ENCODE peak calls at places on chromosome 19, in seven cellular contexts. B is tibial nerve, U is cardiac muscle cell, J is body of pancreas, C is A549, I is psoas muscle, Q is left lung. A is an unnamed sample.

GRCh38 chr19:4707956-4708650 is 15.5 kb downstream of the DPP9 start:
- DNase-seq in C (no peak), I (peak), J (peak), U (no peak), Q (no peak), B (no peak), A (no peak)

GRCh38 chr19:54248016-54248601 is 5.5 kb upstream of the LILRA6 start:
- DNase-seq in U (no peak), B (no peak), J (no peak), C (no peak), I (no peak), Q (peak), A (no peak)

GRCh38 chr19:843180-843835 is 2.5 kb downstream of the PRTN3 start:
- DNase-seq in I (peak), Q (no peak), U (peak), J (no peak), B (no peak), C (peak), A (no peak)

GRCh38 chr19:56147307-56147706 is 6.2 kb downstream of the ZNF444 start:
- DNase-seq in Q (no peak), I (no peak), J (no peak), U (no peak), B (no peak), C (no peak), A (no peak)

GRCh38 chr19:277581-278165 is 13.5 kb downstream of the PLPP2 start:
- DNase-seq in B (no peak), I (no peak), U (peak), J (no peak), Q (no peak), C (no peak), A (no peak)

GRCh38 chr19:54325194-54325621 is 12.2 kb upstream of the LILRA5 start:
- DNase-seq in I (no peak), U (peak), C (peak), B (no peak), J (peak), Q (no peak), A (no peak)

GRCh38 chr19:51803965-51804364 is 9.0 kb downstream of the FPR3 start:
- DNase-seq in U (no peak), B (no peak), C (no peak), Q (no peak), I (no peak), J (no peak), A (no peak)

GRCh38 chr19:5038631-5039271 is 69.8 kb downstream of the KDM4B start:
- DNase-seq in U (no peak), J (no peak), B (no peak), I (no peak), C (peak), Q (no peak), A (no peak)

GRCh38 chr19:49836176-49837008 is 14.6 kb upstream of the PTOV1 start:
- DNase-seq in J (no peak), I (no peak), C (no peak), Q (no peak), U (no peak), B (no peak), A (no peak)

GRCh38 chr19:12801466-12802266 is at the start of the genes PRDX2 and THSD8:
- DNase-seq in U (peak), B (no peak), C (no peak), J (peak), I (peak), Q (peak), A (peak)

GRCh38 chr19:56350416-56351045 is 35.9 kb upstream of the ZSCAN5A start:
- DNase-seq in I (no peak), C (peak), Q (no peak), U (peak), J (peak), B (no peak), A (no peak)

GRCh38 chr19:12749938-12750521 is 1.6 kb upstream of the BEST2 start:
- DNase-seq in U (no peak), B (no peak), C (no peak), J (no peak), I (no peak), Q (no peak), A (no peak)

GRCh38 chr19:53328967-53329366 is 4.6 kb upstream of the ZNF845 start:
- DNase-seq in C (no peak), B (no peak), U (no peak), I (peak), J (peak), Q (no peak), A (peak)

GRCh38 chr19:294819-295686 is 3.9 kb upstream of the PLPP2 start:
- DNase-seq in B (no peak), Q (no peak), U (peak), J (peak), I (no peak), C (peak), A (no peak)

GRCh38 chr19:33407716-33408115 is 34.2 kb downstream of the CEBPG start:
- DNase-seq in C (no peak), J (no peak), U (no peak), B (no peak), Q (no peak), I (no peak), A (no peak)

GRCh38 chr19:41501854-41502253 is 58.9 kb downstream of the ERICH4 start:
- DNase-seq in I (no peak), J (no peak), U (no peak), C (peak), Q (no peak), B (no peak), A (no peak)

GRCh38 chr19:54489341-54489740 is 13.3 kb upstream of the LAIR2 start:
- DNase-seq in Q (no peak), B (no peak), U (no peak), I (no peak), J (no peak), C (no peak), A (no peak)

GRCh38 chr19:50357178-50358100 is 8.0 kb downstream of the NAPSA start:
- DNase-seq in U (peak), B (peak), I (peak), C (peak), Q (peak), J (peak), A (peak)

GRCh38 chr19:38726761-38727301 is 17.4 kb downstream of the CAPN12 start:
- DNase-seq in C (no peak), U (no peak), Q (no peak), J (no peak), B (no peak), I (no peak), A (no peak)

GRCh38 chr19:38831142-38831605 is 420 bp downstream of the ECH1 start:
- DNase-seq in I (peak), J (peak), U (peak), B (no peak), C (peak), Q (peak), A (no peak)

GRCh38 chr19:12244370-12244769 is 50.3 kb downstream of the ZNF44 start:
- DNase-seq in Q (no peak), B (no peak), U (no peak), I (no peak), C (no peak), J (no peak), A (no peak)

GRCh38 chr19:6761053-6761676 is 6.1 kb downstream of the SH2D3A start:
- DNase-seq in J (no peak), I (no peak), Q (no peak), C (peak), U (no peak), B (no peak), A (no peak)

GRCh38 chr19:30780032-30780431 is 407.8 kb downstream of the ZNF536 start:
- DNase-seq in J (no peak), Q (no peak), B (no peak), U (no peak), I (no peak), C (no peak), A (no peak)

GRCh38 chr19:55553217-55554182 is 8.2 kb upstream of the SBK3 start:
- DNase-seq in Q (no peak), J (no peak), C (no peak), U (no peak), B (no peak), I (no peak), A (no peak)

GRCh38 chr19:42538841-42539709 is 10.8 kb upstream of the CEACAM1 start:
- DNase-seq in C (no peak), Q (no peak), I (no peak), J (no peak), B (no peak), U (no peak), A (no peak)

GRCh38 chr19:40284501-40285352 is at the start of gene AKT2:
- DNase-seq in I (peak), B (no peak), C (no peak), J (no peak), U (peak), Q (no peak), A (no peak)

GRCh38 chr19:58305932-58306323 is 751 bp downstream of the ERVK3-1 start:
- DNase-seq in C (no peak), I (no peak), U (no peak), B (no peak), J (no peak), Q (no peak), A (no peak)

GRCh38 chr19:3547301-3547731 is 8.3 kb downstream of the TEKTIP1 start:
- DNase-seq in J (no peak), Q (no peak), U (no peak), I (no peak), B (no peak), C (no peak), A (no peak)

GRCh38 chr19:37251308-37252229 is 33.6 kb downstream of the ZNF383 start:
- DNase-seq in J (peak), I (peak), C (peak), Q (peak), B (no peak), U (no peak), A (peak)

GRCh38 chr19:49142866-49143335 is 12.3 kb downstream of the HRC start:
- DNase-seq in I (peak), J (peak), Q (peak), C (peak), U (peak), B (no peak), A (peak)

GRCh38 chr19:31340059-31341025 is 8.9 kb downstream of the TSHZ3 start:
- DNase-seq in U (no peak), I (no peak), C (no peak), B (no peak), Q (no peak), J (no peak), A (no peak)

GRCh38 chr19:28567834-28568233 is 645.1 kb downstream of the UQCRFS1 start:
- DNase-seq in U (no peak), C (no peak), J (no peak), B (no peak), I (no peak), Q (no peak), A (no peak)

GRCh38 chr19:18741566-18742121 is 49.5 kb downstream of the COMP start:
- DNase-seq in J (peak), U (no peak), C (no peak), I (no peak), B (no peak), Q (peak), A (no peak)

GRCh38 chr19:18744019-18744418 is 47.1 kb downstream of the COMP start:
- DNase-seq in U (no peak), B (no peak), C (no peak), I (no peak), Q (no peak), J (no peak), A (no peak)

GRCh38 chr19:18742838-18743237 is 48.3 kb downstream of the COMP start:
- DNase-seq in Q (no peak), C (no peak), B (no peak), J (no peak), I (no peak), U (no peak), A (no peak)

GRCh38 chr19:18742324-18742723 is 48.8 kb downstream of the COMP start:
- DNase-seq in J (no peak), C (no peak), B (no peak), Q (no peak), I (no peak), U (no peak), A (no peak)

GRCh38 chr19:18743281-18743825 is 47.8 kb downstream of the COMP start:
- DNase-seq in I (no peak), U (peak), C (no peak), J (peak), Q (peak), B (no peak), A (no peak)
- H3K27ac ChIP-seq in I (no peak), U (peak), C (no peak), J (peak), Q (no peak), B (no peak), A (no peak)

DNA sequence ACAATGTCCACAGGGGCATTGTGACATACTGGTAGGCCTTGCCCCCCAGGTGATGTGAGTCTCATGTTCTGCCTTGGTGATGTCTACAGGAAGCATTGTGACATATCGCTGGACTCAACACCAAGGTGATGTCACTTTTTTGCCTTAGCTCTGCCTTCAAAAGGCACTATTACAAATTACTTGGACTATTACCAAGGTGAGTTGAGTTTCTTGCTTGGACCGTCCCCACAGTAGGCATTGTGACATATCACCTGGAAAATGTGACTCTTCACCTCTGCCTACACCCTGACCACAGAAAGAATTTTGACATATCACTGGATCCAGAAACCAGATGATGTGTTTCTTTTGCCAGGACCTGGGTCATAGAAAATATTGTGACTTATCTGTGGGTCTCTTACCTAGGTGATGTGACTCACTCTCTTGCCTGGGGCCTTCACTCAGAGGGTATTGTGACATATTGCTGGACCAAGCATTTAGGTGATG is 60.6 kb upstream of the ZNF724 start:
- DNase-seq in Q (no peak), C (no peak), B (no peak), I (no peak), U (no peak), J (no peak), A (no peak)
- H3K27ac ChIP-seq in Q (no peak), C (no peak), B (no peak), I (no peak), U (no peak), J (no peak), A (no peak)

DNA sequence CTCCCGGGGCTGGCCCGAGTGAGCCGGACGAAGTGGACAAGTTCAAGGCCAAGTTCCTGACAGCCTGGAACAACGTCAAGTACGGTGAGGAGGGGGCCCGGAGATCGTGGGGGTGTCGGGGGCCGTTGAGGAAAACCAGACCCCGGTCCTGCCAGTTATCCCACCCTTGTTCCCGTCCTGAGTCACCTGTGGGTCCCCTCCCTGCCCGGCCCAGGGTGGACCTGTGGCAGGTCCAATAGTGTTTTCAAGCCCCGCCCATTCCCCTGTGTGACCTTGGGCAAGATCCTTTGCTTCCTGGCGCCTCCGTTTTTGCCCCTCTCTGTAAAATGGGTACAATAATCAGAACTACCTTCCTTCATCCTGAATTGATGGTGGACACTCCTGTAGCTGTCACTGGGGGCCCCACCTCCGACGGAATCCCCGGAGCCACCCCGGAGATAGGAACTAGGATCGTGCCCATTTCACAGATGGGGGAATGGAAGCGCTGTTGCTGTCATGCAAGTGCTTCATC is 593 bp downstream of the ATG4D start:
- DNase-seq in U (no peak), C (no peak), B (no peak), I (no peak), Q (no peak), J (peak), A (no peak)
- H3K27ac ChIP-seq in U (peak), C (peak), B (peak), I (peak), Q (peak), J (peak), A (peak)

GRCh38 chr19:44752816-44753618 is 4.5 kb downstream of the BCL3 start:
- DNase-seq in B (peak), U (peak), C (peak), I (peak), J (peak), Q (peak), A (no peak)
- H3K27ac ChIP-seq in B (peak), U (peak), C (peak), I (peak), J (peak), Q (peak), A (no peak)